ENCODE peak calls at places on chromosomes 5 and 9, in five cellular contexts. R is uterus, H is stomach, N is epithelial cell of proximal tubule, B is heart left ventricle. F is an unnamed sample.

GRCh38 chr5:163730206-163730782 is 224.9 kb downstream of the MAT2B start:
- DNase-seq in H (no peak), B (no peak), N (no peak), R (no peak), F (no peak)

GRCh38 chr5:113693205-113693553 is 179.7 kb downstream of the YTHDC2 start:
- DNase-seq in R (no peak), B (no peak), N (no peak), H (no peak), F (no peak)

GRCh38 chr9:114120192-114121014 is 21.3 kb upstream of the KIF12 start:
- DNase-seq in R (no peak), H (no peak), B (no peak), N (no peak), F (no peak)

GRCh38 chr5:82168294-82168693 is 109.9 kb downstream of the RPS23 start:
- DNase-seq in B (no peak), H (no peak), R (no peak), N (no peak), F (no peak)

GRCh38 chr9:87650611-87651295 is 75.2 kb upstream of the CTSL start:
- DNase-seq in R (no peak), B (no peak), N (no peak), H (no peak), F (no peak)

GRCh38 chr5:57911466-57911865 is 428.9 kb upstream of the ACTBL2 start:
- DNase-seq in B (no peak), H (no peak), R (no peak), N (no peak), F (no peak)

GRCh38 chr5:6193315-6193714 is 185.0 kb downstream of the MED10 start:
- DNase-seq in N (no peak), B (no peak), H (no peak), R (no peak), F (no peak)

GRCh38 chr5:169789417-169789816 is 152.3 kb downstream of the DOCK2 start:
- DNase-seq in B (no peak), H (no peak), R (no peak), N (no peak), F (no peak)

GRCh38 chr5:115549154-115549553 is 4.6 kb upstream of the FEM1C start:
- DNase-seq in H (no peak), B (no peak), N (no peak), R (no peak), F (no peak)

GRCh38 chr5:65873181-65873580 is 53.2 kb upstream of the ERBIN start:
- DNase-seq in N (no peak), B (no peak), H (no peak), R (no peak), F (no peak)

GRCh38 chr5:78527054-78527884 is 121.3 kb downstream of the LHFPL2 start:
- DNase-seq in N (peak), H (no peak), B (peak), R (peak), F (peak)

GRCh38 chr9:130328349-130328801 is 62.8 kb downstream of the HMCN2 start:
- DNase-seq in H (peak), R (peak), N (no peak), B (no peak), F (peak)

GRCh38 chr5:142915840-142916424 is 145.8 kb downstream of the ARHGAP26 start:
- DNase-seq in H (peak), R (no peak), B (no peak), N (no peak), F (no peak)

GRCh38 chr5:80961376-80962281 is 1.5 kb downstream of the RASGRF2 start:
- DNase-seq in R (no peak), N (no peak), H (no peak), B (no peak), F (no peak)

GRCh38 chr5:115600771-115601170 is 1.5 kb downstream of the TICAM2 start:
- DNase-seq in B (no peak), H (no peak), N (no peak), R (no peak), F (no peak)

GRCh38 chr5:142360607-142361120 is 35.8 kb upstream of the SPRY4 start:
- DNase-seq in R (no peak), B (no peak), H (peak), N (no peak), F (no peak)

GRCh38 chr5:113276001-113276400 is 158.8 kb downstream of the TSSK1B start:
- DNase-seq in B (no peak), H (no peak), R (no peak), N (no peak), F (no peak)

GRCh38 chr5:163106098-163106497 is 331.3 kb upstream of the CCNG1 start:
- DNase-seq in H (no peak), B (no peak), R (no peak), N (no peak), F (no peak)

GRCh38 chr5:6399978-6400910 is 21.9 kb upstream of the MED10 start:
- DNase-seq in H (no peak), R (no peak), N (no peak), B (no peak), F (no peak)

GRCh38 chr5:112863549-112863948 is 2.5 kb downstream of the SRP19 start:
- DNase-seq in R (no peak), B (no peak), H (peak), N (no peak), F (no peak)

GRCh38 chr5:139482050-139482889 is at the start of gene STING1:
- DNase-seq in N (peak), R (peak), B (peak), H (peak), F (peak)

GRCh38 chr9:115883467-115884329 is 269.9 kb upstream of the PAPPA start:
- DNase-seq in H (peak), N (no peak), R (peak), B (peak), F (no peak)

GRCh38 chr9:124199474-124199873 is 58.3 kb upstream of the NEK6 start:
- DNase-seq in H (no peak), R (no peak), N (no peak), B (no peak), F (no peak)

GRCh38 chr9:113620377-113621161 is 157.0 kb downstream of the RGS3 start:
- DNase-seq in B (peak), H (peak), N (peak), R (peak), F (peak)

DNA sequence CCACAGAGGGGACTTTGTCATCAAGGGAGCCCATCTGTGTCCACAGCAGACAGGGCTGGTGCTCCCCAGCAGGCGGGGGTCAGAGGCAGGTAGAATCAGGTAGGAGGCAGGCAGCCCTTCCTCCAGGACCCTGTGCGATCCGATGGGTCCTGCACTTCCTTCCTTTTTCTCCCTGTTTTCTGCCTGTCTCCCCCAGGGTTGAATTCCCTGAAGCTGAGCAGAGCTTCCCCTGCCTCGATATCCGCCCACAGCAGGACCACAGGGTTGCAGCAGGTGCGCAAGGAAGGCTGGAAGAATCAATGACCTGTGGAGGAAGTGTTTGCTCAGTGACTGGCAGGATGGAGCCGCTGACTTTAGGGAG is 69.2 kb downstream of the MRPL36 start:
- DNase-seq in H (no peak), R (no peak), B (no peak), N (no peak), F (no peak)
- TF ChIP-seq CTCF in H (no peak), R (no peak), B (no peak), N (no peak), F (no peak)

GRCh38 chr9:137244486-137245449 is 3.7 kb downstream of the TUBB4B start:
- DNase-seq in H (no peak), R (no peak), B (no peak), N (no peak), F (no peak)
- TF ChIP-seq CTCF in H (no peak), R (no peak), B (no peak), N (no peak), F (no peak)

DNA sequence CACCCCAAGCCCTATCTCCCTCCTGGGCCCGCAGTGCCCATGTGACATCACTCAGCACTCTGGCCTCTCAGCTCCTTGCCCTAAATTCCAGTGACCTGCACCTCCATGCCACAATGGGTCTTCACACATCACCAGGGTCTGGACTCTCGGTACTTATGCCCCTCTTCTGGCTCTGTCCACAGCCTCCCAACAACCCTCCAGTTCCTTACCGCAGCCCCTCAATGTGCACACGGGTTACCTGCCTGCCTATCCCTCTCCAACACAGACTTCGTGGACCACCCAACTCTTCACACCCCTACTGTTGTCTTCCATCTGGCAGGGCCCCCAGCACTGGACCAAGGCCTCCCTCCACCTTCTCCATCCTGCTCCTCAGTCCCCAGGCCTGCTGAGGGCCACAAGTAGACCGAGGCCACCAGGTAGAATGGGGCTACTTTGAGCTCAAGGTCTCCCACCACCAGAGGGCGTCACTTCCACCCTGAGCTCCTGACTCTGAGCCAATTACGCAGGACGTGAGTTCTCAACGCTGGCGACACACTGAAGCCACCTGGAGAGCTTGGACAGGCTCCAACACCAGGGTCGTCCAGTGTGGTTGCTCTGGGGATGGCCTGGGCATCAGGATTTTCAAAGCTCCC is 172.1 kb downstream of the GABBR2 start:
- DNase-seq in N (no peak), B (no peak), H (no peak), R (no peak), F (no peak)
- TF ChIP-seq CTCF in N (peak), B (peak), H (no peak), R (no peak), F (no peak)

DNA sequence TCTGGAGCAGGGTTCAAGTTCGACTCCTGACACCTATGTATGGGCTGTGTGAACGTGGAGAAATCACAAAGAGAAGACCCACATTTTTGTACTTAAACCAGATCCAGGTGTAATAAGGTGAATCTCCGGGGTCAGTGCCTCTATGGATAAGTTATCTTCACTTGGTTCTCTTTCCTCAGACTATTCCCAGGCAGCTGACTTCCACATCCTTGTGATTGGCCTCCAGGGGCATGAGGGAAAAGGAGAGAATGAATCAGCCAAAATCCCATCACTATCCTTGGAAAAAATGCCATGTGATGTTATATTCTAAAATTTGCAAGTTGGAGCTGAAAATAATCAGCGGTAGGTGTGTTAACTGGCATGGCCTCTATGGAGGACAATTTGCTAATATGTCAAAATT is 37.2 kb downstream of the ZNF622 start:
- DNase-seq in B (no peak), N (no peak), R (no peak), H (no peak), F (no peak)
- TF ChIP-seq CTCF in B (no peak), N (no peak), R (no peak), H (no peak), F (no peak)

F was measured in tibial artery.